ENCODE peak calls at places on chromosome 21, in ten cellular contexts. D is tibial artery; C is left cardiac atrium; I is NAMALWA; O is GM12865; A is heart right ventricle; Q is amygdala; X is activated T-helper 1 cell treated with Interleukin-2 at 50 U/mL for 16 hours; N is CD8-positive, alpha-beta T cell; M is stimulated activated CD4-positive, alpha-beta T cell treated with anti-CD3 and anti-CD28 coated beads, Interleukin-15, amount 100 ng/mL, for 24 hours. F is an unnamed sample.

GRCh38 chr21:22961248-22961647 is 1963.0 kb downstream of the NCAM2 start:
- DNase-seq in Q (no peak), X (no peak), M (no peak), D (no peak), N (no peak), C (no peak), O (no peak), A (no peak), I (peak), F (no peak)

GRCh38 chr21:43976661-43977060 is 35.4 kb upstream of the TRAPPC10 start:
- DNase-seq in Q (no peak), N (no peak), I (no peak), X (no peak), O (no peak), C (no peak), M (no peak), A (no peak), D (no peak), F (no peak)

GRCh38 chr21:30880914-30881313 is 466 bp downstream of the KRTAP11-1 start:
- DNase-seq in X (no peak), D (no peak), O (no peak), M (no peak), A (no peak), I (no peak), Q (no peak), C (no peak), N (no peak), F (no peak)

GRCh38 chr21:45533731-45534571 is 8.3 kb downstream of the SLC19A1 start:
- DNase-seq in O (no peak), I (no peak), X (no peak), C (peak), M (peak), N (no peak), Q (no peak), D (no peak), A (peak), F (peak)

GRCh38 chr21:38494254-38494648 is 4.0 kb downstream of the ERG start:
- DNase-seq in D (no peak), C (no peak), I (no peak), N (no peak), Q (no peak), O (no peak), A (no peak), M (no peak), X (no peak), F (no peak)

GRCh38 chr21:37281993-37282392 is 14.9 kb upstream of the VPS26C start:
- DNase-seq in M (peak), A (no peak), X (no peak), D (no peak), C (no peak), O (no peak), Q (no peak), N (no peak), I (no peak), F (no peak)

GRCh38 chr21:32958288-32958992 is 67.3 kb upstream of the OLIG2 start:
- DNase-seq in X (no peak), O (no peak), M (no peak), I (peak), N (no peak), A (no peak), C (no peak), D (no peak), Q (no peak), F (no peak)

GRCh38 chr21:40732243-40732642 is 114.7 kb downstream of the DSCAM start:
- DNase-seq in Q (no peak), X (no peak), N (no peak), M (no peak), D (no peak), A (no peak), O (no peak), C (no peak), I (no peak), F (no peak)

GRCh38 chr21:14737922-14738321 is 191.8 kb upstream of the SAMSN1 start:
- DNase-seq in A (no peak), Q (no peak), I (peak), D (no peak), X (no peak), M (peak), N (peak), O (peak), C (no peak), F (peak)

GRCh38 chr21:15406791-15407190 is 323.0 kb upstream of the USP25 start:
- DNase-seq in C (no peak), D (no peak), X (no peak), M (no peak), A (no peak), Q (no peak), O (no peak), I (no peak), N (no peak), F (no peak)